ENCODE peak calls at places on chromosomes 11 and 22, in seven cellular contexts. S is ELF-1; I is mammary epithelial cell; T is stimulated activated CD4-positive, alpha-beta T cell treated with anti-CD3 and anti-CD28 coated beads, Interleukin-15, amount 100 ng/mL, for 24 hours; G is HT-29; V is activated T-cell treated with anti-CD3 and anti-CD28 coated beads for 1 hour; Z is heart right ventricle. Q is an unnamed sample.

GRCh38 chr11:95592455-95592854 is 197.1 kb downstream of the FAM76B start:
- DNase-seq in V (no peak), T (no peak), Z (no peak), G (no peak), I (no peak), S (peak), Q (no peak)

GRCh38 chr11:92397356-92397755 is 172.7 kb downstream of the FAT3 start:
- DNase-seq in I (no peak), S (peak), Z (no peak), G (no peak), V (no peak), T (no peak), Q (no peak)

GRCh38 chr11:44901120-44901519 is 49.6 kb downstream of the TP53I11 start:
- DNase-seq in Z (no peak), G (no peak), S (no peak), T (no peak), I (no peak), V (no peak), Q (no peak)

GRCh38 chr22:31244044-31244942 is 32.2 kb downstream of the LIMK2 start:
- DNase-seq in T (no peak), G (no peak), I (peak), S (peak), V (no peak), Z (no peak), Q (no peak)

GRCh38 chr22:43385770-43386641 is 25.8 kb upstream of the MPPED1 start:
- DNase-seq in I (peak), S (peak), V (peak), Z (peak), G (peak), T (peak), Q (peak)

GRCh38 chr22:23404689-23405365 is 175.3 kb downstream of the IGLL1 start:
- DNase-seq in S (peak), I (no peak), Z (no peak), T (no peak), V (no peak), G (no peak), Q (peak)

GRCh38 chr11:1705121-1706052 is 8.4 kb downstream of the KRTAP5-6 start:
- DNase-seq in Z (no peak), T (no peak), G (peak), I (peak), V (no peak), S (peak), Q (no peak)

GRCh38 chr22:50090141-50090714 is 422 bp downstream of the MOV10L1 start:
- DNase-seq in Z (no peak), I (no peak), V (no peak), T (no peak), G (no peak), S (no peak), Q (no peak)

GRCh38 chr11:130522284-130522961 is 74.0 kb downstream of the ADAMTS15 start:
- DNase-seq in S (peak), T (no peak), G (peak), I (peak), Z (peak), V (no peak), Q (peak)